ENCODE peak calls at places on chromosome 18, in four cellular contexts. F is hepatocyte, Y is breast epithelium, S is HCT116. L is an unnamed sample. For H3K36me3, the result is how much of the 10 kb centered on the place peaks cover.

GRCh38 chr18:53698907-53699306 is 525.6 kb downstream of the MBD2 start:
- DNase-seq in F (peak), Y (no peak), S (no peak), L (peak)

GRCh38 chr18:46283268-46283667 is 179.1 kb downstream of the HAUS1 start:
- DNase-seq in F (no peak), Y (no peak), S (no peak), L (no peak)

GRCh38 chr18:33839452-33840225 is 261.6 kb downstream of the ASXL3 start:
- DNase-seq in F (peak), Y (no peak), S (peak), L (peak)

GRCh38 chr18:75360206-75360605 is 67.3 kb downstream of the SMIM21 start:
- DNase-seq in F (no peak), Y (no peak), S (no peak), L (no peak)

GRCh38 chr18:24055878-24056277 is 41.3 kb downstream of the TTC39C start:
- DNase-seq in F (no peak), Y (no peak), S (no peak), L (no peak)

GRCh38 chr18:35464731-35465728 is 32.7 kb downstream of the INO80C start:
- DNase-seq in F (no peak), Y (no peak), S (no peak), L (no peak)

GRCh38 chr18:2425426-2426317 is 145.6 kb downstream of the METTL4 start:
- DNase-seq in F (no peak), Y (no peak), S (no peak), L (peak)

GRCh38 chr18:48850891-48851302 is 99.9 kb downstream of the SMAD7 start:
- DNase-seq in F (no peak), Y (no peak), S (no peak), L (no peak)

GRCh38 chr18:50559750-50560680 is at the start of gene MAPK4:
- DNase-seq in F (peak), Y (no peak), S (no peak), L (peak)

GRCh38 chr18:28529644-28530043 is 352.7 kb upstream of the CDH2 start:
- DNase-seq in F (no peak), Y (no peak), S (no peak), L (no peak)

GRCh38 chr18:77876319-77876865 is 626.7 kb downstream of the GALR1 start:
- DNase-seq in F (no peak), Y (no peak), S (no peak), L (no peak)

GRCh38 chr18:841647-842370 is 29.8 kb upstream of the YES1 start:
- DNase-seq in F (no peak), Y (no peak), S (no peak), L (no peak)

GRCh38 chr18:6960656-6961055 is 156.9 kb downstream of the LAMA1 start:
- DNase-seq in F (no peak), Y (no peak), S (no peak), L (peak)

GRCh38 chr18:26864658-26865057 is 849 bp downstream of the AQP4 start:
- DNase-seq in F (no peak), Y (no peak), S (no peak), L (no peak)

GRCh38 chr18:10029711-10030110 is 115.9 kb downstream of the VAPA start:
- DNase-seq in F (no peak), Y (no peak), S (no peak), L (no peak)

GRCh38 chr18:23227729-23228075 is 92.4 kb downstream of the CABLES1 start:
- DNase-seq in F (no peak), Y (no peak), S (no peak), L (no peak)

GRCh38 chr18:76613058-76613457 is 118.0 kb upstream of the ZNF516 start:
- DNase-seq in F (no peak), Y (no peak), S (no peak), L (no peak)

GRCh38 chr18:25077933-25078707 is 273.8 kb downstream of the ZNF521 start:
- DNase-seq in F (no peak), Y (no peak), S (no peak), L (no peak)

GRCh38 chr18:66005831-66006588 is 255.2 kb downstream of the CDH7 start:
- DNase-seq in F (no peak), Y (no peak), S (no peak), L (no peak)

GRCh38 chr18:70634576-70635147 is 345.8 kb downstream of the SOCS6 start:
- DNase-seq in F (no peak), Y (no peak), S (no peak), L (no peak)

GRCh38 chr18:50558157-50558556 is 1.7 kb upstream of the MAPK4 start:
- DNase-seq in F (no peak), Y (no peak), S (no peak), L (no peak)

GRCh38 chr18:79749251-79750191 is 48.2 kb upstream of the KCNG2 start:
- DNase-seq in F (no peak), Y (no peak), S (no peak), L (no peak)

GRCh38 chr18:21571763-21572162 is 28.7 kb downstream of the ESCO1 start:
- DNase-seq in F (no peak), Y (no peak), S (no peak), L (no peak)

GRCh38 chr18:69777248-69777647 is 170.4 kb downstream of the CD226 start:
- DNase-seq in F (no peak), Y (no peak), S (no peak), L (no peak)

DNA sequence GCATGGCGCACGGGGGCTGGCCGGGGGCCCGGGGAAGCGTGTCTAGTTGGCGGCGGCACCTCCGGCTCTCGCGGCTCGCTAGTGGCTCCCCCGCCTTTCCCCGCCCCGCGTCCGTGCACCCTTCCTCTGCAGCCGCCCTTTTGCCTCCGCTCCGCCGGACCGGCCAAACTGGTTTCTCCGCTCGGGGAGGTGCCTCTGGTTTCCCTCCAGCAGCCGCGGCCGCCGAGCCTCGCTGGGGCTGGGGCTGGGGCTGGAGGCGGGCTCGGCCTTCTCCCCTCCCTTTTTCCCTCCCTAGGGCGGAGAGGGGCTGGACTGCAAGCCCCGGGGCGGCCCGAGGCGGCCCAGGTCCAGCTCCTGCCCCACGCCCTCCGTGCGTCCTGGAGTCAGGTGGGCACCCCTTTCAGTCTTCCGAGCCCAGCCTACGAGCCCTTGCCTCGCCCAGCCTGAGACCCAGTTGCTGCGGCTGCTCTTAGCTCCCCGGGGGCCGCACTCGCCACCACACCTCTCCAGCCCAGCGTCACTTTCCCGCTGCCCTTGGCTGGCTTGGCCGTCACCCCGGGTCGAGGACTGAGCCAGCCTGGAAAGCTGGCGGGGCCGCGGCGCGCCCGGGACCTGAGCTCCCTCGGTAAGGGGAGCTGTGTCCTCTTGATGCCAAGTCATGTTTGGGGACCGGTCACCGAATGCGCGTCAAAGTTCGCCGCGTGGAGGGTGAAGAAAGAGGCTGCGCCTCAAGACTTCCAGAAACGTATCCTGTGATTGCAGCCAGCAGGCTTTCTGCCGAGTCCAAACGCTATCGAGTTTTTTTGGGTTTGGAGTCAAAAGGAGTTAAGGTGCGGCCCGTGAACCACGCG is at the start of gene ATP8B1:
- DNase-seq in F (peak), Y (peak), S (peak), L (peak)
- H3K4me3 ChIP-seq in F (peak), Y (peak), S (peak), L (peak)

DNA sequence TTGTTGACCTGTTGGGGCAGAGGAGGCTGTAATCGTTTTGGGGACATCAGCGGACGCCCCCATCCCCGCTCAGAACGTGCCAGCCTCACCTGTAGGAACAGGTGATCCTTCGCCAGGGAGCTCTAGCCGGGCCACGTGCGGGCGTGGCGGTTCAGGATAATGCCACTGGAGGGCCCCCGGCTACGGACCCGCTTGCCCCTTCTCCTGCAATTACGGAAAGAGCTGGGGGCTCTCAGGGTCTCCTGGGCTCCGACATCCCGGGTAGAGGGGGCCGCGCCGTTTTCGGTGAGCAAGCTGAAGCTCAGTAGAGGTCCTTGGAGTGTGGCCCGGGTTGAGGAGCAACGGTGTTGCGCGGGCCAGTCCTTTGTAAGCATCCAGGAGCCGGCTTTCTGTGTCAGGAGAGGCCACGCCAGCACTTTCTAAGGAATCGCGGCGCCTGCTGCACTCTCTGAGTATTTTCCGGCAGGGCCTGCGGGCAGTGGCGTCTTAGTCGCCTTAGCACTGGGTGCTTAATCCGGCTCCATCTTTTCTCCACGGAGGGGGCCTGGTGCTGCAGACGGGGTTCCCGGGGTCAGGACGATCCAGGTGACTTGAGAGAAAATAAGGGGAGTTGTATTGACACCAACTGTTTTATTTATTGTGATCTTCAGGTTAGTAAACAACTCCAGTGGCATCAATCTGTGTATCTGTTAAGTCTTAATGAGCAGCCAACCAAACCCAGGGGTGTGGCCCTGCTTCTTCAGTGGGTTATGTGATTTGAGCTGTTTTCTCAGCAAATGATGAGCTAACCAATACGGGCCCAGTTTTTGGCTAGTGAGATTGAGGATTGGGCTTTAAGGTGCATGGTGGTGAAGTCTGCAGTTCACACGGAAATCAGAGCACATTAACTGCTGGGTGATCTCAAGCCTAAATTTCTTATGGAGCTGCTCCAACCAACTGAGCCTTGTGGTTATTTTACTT is 1.9 kb downstream of the MTCL1 start:
- DNase-seq in F (peak), Y (peak), S (no peak), L (peak)
- TF ChIP-seq CTCF in F (peak), Y (no peak), S (peak), L (peak)

GRCh38 chr18:31876707-31877106 is 66.2 kb downstream of the TRAPPC8 start:
- DNase-seq in F (no peak), Y (no peak), S (no peak), L (peak)
- H3K36me3 ChIP-seq in F (under half), Y (under half), S (under half), L (under half)

GRCh38 chr18:57438669-57439616 is 3.8 kb downstream of the ONECUT2 start:
- DNase-seq in F (no peak), Y (no peak), S (no peak), L (no peak)
- H3K4me3 ChIP-seq in F (no peak), Y (peak), S (no peak), L (no peak)

DNA sequence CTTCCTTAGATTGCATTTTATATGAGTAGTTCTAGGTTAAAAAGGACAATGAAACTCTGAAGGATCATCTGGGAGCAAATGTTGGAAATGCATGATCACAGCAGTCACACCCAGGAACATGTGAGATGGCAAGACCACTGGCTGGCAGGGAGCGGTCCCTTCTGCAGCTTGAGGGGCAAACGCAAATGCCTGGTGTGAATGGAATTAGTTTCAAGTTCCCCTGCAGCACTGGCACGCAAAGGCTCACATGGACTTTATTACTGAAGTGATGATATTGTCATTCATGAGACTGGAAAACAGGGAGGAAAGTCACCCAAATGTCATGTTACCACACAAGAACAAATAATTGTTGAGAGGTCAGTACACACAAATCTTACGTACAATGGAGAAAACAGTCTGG is 223.3 kb downstream of the FBXO15 start:
- DNase-seq in F (no peak), Y (no peak), S (no peak), L (no peak)
- TF ChIP-seq CTCF in F (no peak), Y (no peak), S (no peak), L (no peak)

GRCh38 chr18:8634508-8634907 is 25.3 kb downstream of the RAB12 start:
- DNase-seq in F (no peak), Y (no peak), S (no peak), L (no peak)
- H3K36me3 ChIP-seq in F (under half), Y (under half), S (under half), L (under half)

GRCh38 chr18:58911241-58911640 is 46.6 kb downstream of the ZNF532 start:
- DNase-seq in F (no peak), Y (no peak), S (no peak), L (no peak)
- H3K4me3 ChIP-seq in F (no peak), Y (peak), S (no peak), L (no peak)

DNA sequence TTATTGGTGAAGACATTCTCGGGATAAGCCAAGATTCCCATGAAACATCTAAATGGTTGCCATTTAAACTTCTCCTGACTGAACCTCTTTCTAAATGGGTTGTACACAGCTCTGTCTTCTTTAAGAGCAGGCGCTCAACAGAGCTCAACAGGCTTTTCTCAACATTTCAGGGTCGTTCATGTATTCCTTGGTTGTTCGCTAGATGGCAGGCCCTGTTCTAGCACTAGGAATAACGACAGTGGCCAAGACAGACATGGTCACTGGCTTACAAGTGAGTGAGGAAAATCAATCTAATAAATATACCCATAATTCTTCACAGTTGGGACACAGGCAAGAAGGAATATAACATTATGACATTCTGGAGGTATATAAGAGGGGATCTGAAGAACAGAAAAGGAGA is 154.5 kb downstream of the SMAD2 start:
- DNase-seq in F (no peak), Y (no peak), S (no peak), L (peak)
- TF ChIP-seq CTCF in F (peak), Y (no peak), S (no peak), L (no peak)

L was measured in bronchial epithelial cell.